ENCODE peak calls at places on chromosomes 4 and X, in four cellular contexts. Y, H, T and Z are unnamed samples.
A peak's percentile ranks its signal among the peaks of the same experiment; 100 is the strongest.

GRCh38 chr4:175066923-175067627 is 148.9 kb downstream of the ADAM29 start:
- ATAC-seq in Y (no peak), H (no peak), T (no peak), Z (no peak)

GRCh38 chr4:83618431-83618830 is 82.5 kb downstream of the GPAT3 start:
- ATAC-seq in Y (peak; percentile 67), H (peak; percentile 87), T (peak; percentile 95), Z (peak; percentile 88)

GRCh38 chrX:115047715-115048114 is 30.3 kb upstream of the IL13RA2 start:
- ATAC-seq in Y (no peak), H (no peak), T (no peak), Z (no peak)

GRCh38 chrX:13101439-13102139 is 57.2 kb upstream of the FAM9C start:
- ATAC-seq in Y (peak; percentile 96), H (peak; percentile 99), T (peak; percentile 98), Z (peak; percentile 96)

GRCh38 chr4:112881842-112882241 is 167.6 kb upstream of the ANK2 start:
- ATAC-seq in Y (no peak), H (no peak), T (peak; percentile 41), Z (no peak)

GRCh38 chr4:51851090-51851936 is 8.4 kb downstream of the DCUN1D4 start:
- ATAC-seq in Y (no peak), H (peak; percentile 30), T (peak; percentile 11), Z (no peak)

GRCh38 chrX:8140986-8141385 is 30.1 kb downstream of the VCX2 start:
- ATAC-seq in Y (no peak), H (no peak), T (no peak), Z (no peak)

GRCh38 chrX:113260474-113260873 is 419.8 kb upstream of the AMOT start:
- ATAC-seq in Y (no peak), H (no peak), T (no peak), Z (no peak)

GRCh38 chrX:20445109-20445508 is 178.4 kb upstream of the RPS6KA3 start:
- ATAC-seq in Y (no peak), H (no peak), T (no peak), Z (no peak)

GRCh38 chr4:11426716-11427115 is 2.0 kb downstream of the HS3ST1 start:
- ATAC-seq in Y (no peak), H (no peak), T (no peak), Z (no peak)

GRCh38 chr4:121783210-121783609 is 17.9 kb upstream of the EXOSC9 start:
- ATAC-seq in Y (no peak), H (no peak), T (no peak), Z (no peak)

GRCh38 chr4:147916351-147916750 is 184.5 kb downstream of the ARHGAP10 start:
- ATAC-seq in Y (no peak), H (no peak), T (no peak), Z (no peak)

GRCh38 chrX:15563056-15563455 is 37.7 kb downstream of the ACE2 start:
- ATAC-seq in Y (no peak), H (no peak), T (no peak), Z (no peak)

GRCh38 chrX:68978211-68978780 is 149.5 kb downstream of the EFNB1 start:
- ATAC-seq in Y (no peak), H (no peak), T (peak; percentile 54), Z (peak; percentile 82)

GRCh38 chrX:71514367-71515038 is 18.4 kb upstream of the OGT start:
- ATAC-seq in Y (no peak), H (no peak), T (peak; percentile 55), Z (no peak)

GRCh38 chr4:26150948-26151347 is 169.9 kb upstream of the RBPJ start:
- ATAC-seq in Y (peak; percentile 44), H (no peak), T (peak; percentile 41), Z (no peak)

GRCh38 chr4:123672987-123673386 is 276.4 kb downstream of the SPRY1 start:
- ATAC-seq in Y (peak; percentile 32), H (no peak), T (no peak), Z (peak; percentile 50)

GRCh38 chr4:55184600-55185523 is 59.5 kb upstream of the KDR start:
- ATAC-seq in Y (peak; percentile 71), H (peak; percentile 80), T (peak; percentile 61), Z (peak; percentile 70)

GRCh38 chrX:57227691-57228090 is 58.8 kb upstream of the FAAH2 start:
- ATAC-seq in Y (no peak), H (no peak), T (no peak), Z (no peak)

GRCh38 chr4:764405-765169 is 59.0 kb downstream of the PCGF3 start:
- ATAC-seq in Y (no peak), H (no peak), T (peak; percentile 12), Z (no peak)

GRCh38 chr4:183610613-183611012 is 48.4 kb downstream of the RWDD4 start:
- ATAC-seq in Y (peak; percentile 90), H (no peak), T (no peak), Z (peak; percentile 69)

GRCh38 chr4:178894126-178894525 is 1451.9 kb upstream of the AGA start:
- ATAC-seq in Y (no peak), H (no peak), T (no peak), Z (peak; percentile 28)

GRCh38 chr4:137076908-137077307 is 455.4 kb downstream of the PCDH18 start:
- ATAC-seq in Y (peak; percentile 36), H (no peak), T (peak; percentile 38), Z (no peak)

GRCh38 chr4:121717680-121718237 is 21.0 kb upstream of the ANXA5 start:
- ATAC-seq in Y (peak; percentile 93), H (no peak), T (peak; percentile 83), Z (peak; percentile 90)

GRCh38 chr4:106238819-106239420 is 77.1 kb downstream of the TBCK start:
- ATAC-seq in Y (peak; percentile 36), H (peak; percentile 92), T (no peak), Z (no peak)

GRCh38 chr4:16608611-16609125 is 289.8 kb downstream of the LDB2 start:
- ATAC-seq in Y (no peak), H (no peak), T (no peak), Z (no peak)

GRCh38 chr4:54539500-54540029 is 118.2 kb upstream of the KIT start:
- ATAC-seq in Y (peak; percentile 91), H (peak; percentile 88), T (peak; percentile 94), Z (peak; percentile 74)

GRCh38 chr4:168743576-168743975 is 246.7 kb downstream of the PALLD start:
- ATAC-seq in Y (no peak), H (no peak), T (no peak), Z (no peak)

GRCh38 chr4:48429709-48430474 is 53.3 kb upstream of the SLC10A4 start:
- ATAC-seq in Y (no peak), H (no peak), T (peak; percentile 42), Z (no peak)

GRCh38 chr4:155608231-155608885 is 58.3 kb upstream of the GUCY1A1 start:
- ATAC-seq in Y (peak; percentile 42), H (no peak), T (no peak), Z (no peak)

GRCh38 chr4:73053974-73054480 is 15.5 kb downstream of the COX18 start:
- ATAC-seq in Y (no peak), H (no peak), T (no peak), Z (no peak)

GRCh38 chr4:139535852-139536234 is 20.2 kb downstream of the SETD7 start:
- ATAC-seq in Y (no peak), H (no peak), T (no peak), Z (no peak)

GRCh38 chr4:101040776-101041175 is 306.6 kb downstream of the PPP3CA start:
- ATAC-seq in Y (no peak), H (no peak), T (no peak), Z (no peak)

GRCh38 chrX:11193035-11193469 is 81.9 kb downstream of the HCCS start:
- ATAC-seq in Y (no peak), H (no peak), T (no peak), Z (peak; percentile 22)

GRCh38 chr4:68218044-68218443 is 27.4 kb downstream of the TMPRSS11B start:
- ATAC-seq in Y (no peak), H (no peak), T (no peak), Z (no peak)

GRCh38 chrX:69293776-69294601 is 128.7 kb upstream of the PJA1 start:
- ATAC-seq in Y (no peak), H (no peak), T (no peak), Z (no peak)

DNA sequence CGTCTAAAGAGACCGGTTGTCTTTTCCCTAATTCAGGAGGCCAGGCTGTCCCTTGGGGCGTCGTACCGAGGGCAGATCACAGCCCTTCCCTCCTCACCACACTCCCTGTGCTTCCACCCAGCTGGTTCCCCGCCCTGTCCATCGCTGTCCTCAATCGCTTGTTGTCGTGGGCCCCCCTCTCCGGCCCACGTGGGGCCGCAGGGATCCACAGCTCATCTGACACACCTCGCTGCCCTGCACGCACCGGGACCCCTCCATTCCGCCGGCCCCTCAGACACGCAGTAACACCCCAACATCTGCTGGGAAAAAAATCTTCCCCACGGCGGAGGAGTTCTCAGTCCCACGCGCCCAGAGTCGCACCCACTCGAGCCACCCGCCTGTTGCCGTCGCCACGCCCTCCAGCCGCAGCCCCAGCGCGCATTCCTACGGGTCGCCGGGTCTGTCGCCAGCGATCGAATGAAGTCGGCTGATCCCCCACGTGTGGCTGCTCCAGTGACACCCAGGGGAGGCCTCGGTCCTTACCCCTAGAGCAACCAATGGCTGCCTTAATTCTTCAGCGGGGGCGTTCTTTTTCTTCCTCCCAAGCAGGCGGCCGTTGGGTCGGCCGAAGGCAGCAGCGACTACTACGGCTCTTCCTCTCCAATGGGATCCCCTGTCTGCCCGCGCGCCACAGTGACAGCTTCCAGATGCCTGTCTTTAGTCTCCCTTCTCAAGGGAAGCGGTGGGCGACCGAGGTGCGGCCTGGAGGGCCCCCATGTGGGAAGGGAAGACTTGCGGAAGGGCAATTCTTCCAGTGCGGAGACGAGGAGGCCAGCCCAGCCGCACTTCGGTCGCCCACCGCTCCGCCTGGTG is 885 bp upstream of the SEPTIN11 start:
- ATAC-seq in Y (peak; percentile 75), H (peak; percentile 58), T (peak; percentile 56), Z (peak; percentile 57)
- TF ChIP-seq POLR2A in Y (no peak), H (no peak), T (no peak), Z (no peak)

GRCh38 chr4:146062325-146062715 is 113.2 kb upstream of the LSM6 start:
- ATAC-seq in Y (no peak), H (no peak), T (no peak), Z (no peak)

GRCh38 chr4:146059153-146059552 is 116.4 kb upstream of the LSM6 start:
- ATAC-seq in Y (peak; percentile 41), H (no peak), T (no peak), Z (no peak)

GRCh38 chr4:146063143-146063542 is 112.4 kb upstream of the LSM6 start:
- ATAC-seq in Y (no peak), H (no peak), T (no peak), Z (no peak)

GRCh38 chr4:146059865-146060264 is 115.7 kb upstream of the LSM6 start:
- ATAC-seq in Y (peak; percentile 50), H (no peak), T (no peak), Z (no peak)

GRCh38 chr4:146061610-146062324 is 113.8 kb upstream of the LSM6 start:
- ATAC-seq in Y (no peak), H (no peak), T (no peak), Z (no peak)
- H3K4me1 ChIP-seq in Y (no peaks in the 10 kb centered on the region), H (no peaks in the 10 kb centered on the region), T (no peaks in the 10 kb centered on the region), Z (no peaks in the 10 kb centered on the region)

GRCh38 chr4:82425478-82425877 is 4.8 kb downstream of the HNRNPDL start:
- ATAC-seq in Y (no peak), H (no peak), T (no peak), Z (no peak)

GRCh38 chr4:82422616-82423015 is 7.6 kb downstream of the HNRNPDL start:
- ATAC-seq in Y (no peak), H (no peak), T (no peak), Z (no peak)

GRCh38 chr4:82419451-82419850 is 10.8 kb downstream of the HNRNPDL start:
- ATAC-seq in Y (no peak), H (no peak), T (no peak), Z (no peak)

GRCh38 chr4:82421796-82422560 is 8.3 kb downstream of the HNRNPDL start:
- ATAC-seq in Y (peak; percentile 17), H (peak; percentile 41), T (peak; percentile 57), Z (no peak)

GRCh38 chr4:82423245-82424054 is 6.8 kb downstream of the HNRNPDL start:
- ATAC-seq in Y (no peak), H (peak; percentile 19), T (no peak), Z (no peak)
- TF ChIP-seq POLR2A in Y (no peak), H (no peak), T (no peak), Z (no peak)

GRCh38 chrX:154348646-154349358 is 25.6 kb downstream of the FLNA start:
- ATAC-seq in Y (no peak), H (no peak), T (no peak), Z (no peak)
- H3K4me1 ChIP-seq in Y (peaks cover 7% of the 10 kb centered on the region), H (no peaks in the 10 kb centered on the region), T (no peaks in the 10 kb centered on the region), Z (no peaks in the 10 kb centered on the region)